ENCODE peak calls at places on chromosomes 16 and 17, in nine cellular contexts. One of them, this sample, is unnamed.

GRCh38 chr17:42247734-42248133 is 28.5 kb downstream of the STAT5B start:
- DNase-seq in trophoblast cell: peak
- DNase-seq in heart left ventricle: no peak
- DNase-seq in transverse colon: no peak
- DNase-seq in stomach: no peak
- DNase-seq in neural progenitor cell: no peak
- DNase-seq in foreskin fibroblast: peak
- DNase-seq in colonic mucosa: no peak
- DNase-seq in tibial nerve: no peak
- DNase-seq in this sample: no peak

GRCh38 chr17:57607553-57608120 is 137.5 kb downstream of the CCDC182 start:
- DNase-seq in trophoblast cell: peak
- DNase-seq in heart left ventricle: no peak
- DNase-seq in transverse colon: no peak
- DNase-seq in stomach: no peak
- DNase-seq in neural progenitor cell: no peak
- DNase-seq in foreskin fibroblast: no peak
- DNase-seq in colonic mucosa: no peak
- DNase-seq in tibial nerve: no peak
- DNase-seq in this sample: no peak

GRCh38 chr16:48291303-48291702 is 44.0 kb upstream of the ABCC11 start:
- DNase-seq in trophoblast cell: peak
- DNase-seq in heart left ventricle: no peak
- DNase-seq in transverse colon: no peak
- DNase-seq in stomach: no peak
- DNase-seq in neural progenitor cell: no peak
- DNase-seq in foreskin fibroblast: no peak
- DNase-seq in colonic mucosa: no peak
- DNase-seq in tibial nerve: no peak
- DNase-seq in this sample: no peak

GRCh38 chr17:62064791-62065563 is at the start of gene MED13:
- DNase-seq in trophoblast cell: peak
- DNase-seq in heart left ventricle: peak
- DNase-seq in transverse colon: peak
- DNase-seq in stomach: peak
- DNase-seq in neural progenitor cell: peak
- DNase-seq in foreskin fibroblast: no peak
- DNase-seq in colonic mucosa: peak
- DNase-seq in tibial nerve: peak
- DNase-seq in this sample: no peak

GRCh38 chr16:23519282-23519681 is 9.0 kb upstream of the GGA2 start:
- DNase-seq in trophoblast cell: no peak
- DNase-seq in heart left ventricle: no peak
- DNase-seq in transverse colon: no peak
- DNase-seq in stomach: no peak
- DNase-seq in neural progenitor cell: no peak
- DNase-seq in foreskin fibroblast: no peak
- DNase-seq in colonic mucosa: no peak
- DNase-seq in tibial nerve: no peak
- DNase-seq in this sample: no peak

GRCh38 chr16:86971251-86971650 is 345.9 kb downstream of the C16orf95 start:
- DNase-seq in trophoblast cell: no peak
- DNase-seq in heart left ventricle: peak
- DNase-seq in transverse colon: no peak
- DNase-seq in stomach: no peak
- DNase-seq in neural progenitor cell: no peak
- DNase-seq in foreskin fibroblast: no peak
- DNase-seq in colonic mucosa: no peak
- DNase-seq in tibial nerve: no peak
- DNase-seq in this sample: no peak

GRCh38 chr17:31875081-31875480 is 16.0 kb upstream of the COPRS start:
- DNase-seq in trophoblast cell: peak
- DNase-seq in heart left ventricle: no peak
- DNase-seq in transverse colon: no peak
- DNase-seq in stomach: no peak
- DNase-seq in neural progenitor cell: no peak
- DNase-seq in foreskin fibroblast: no peak
- DNase-seq in colonic mucosa: no peak
- DNase-seq in tibial nerve: no peak
- DNase-seq in this sample: no peak

GRCh38 chr17:80738987-80739730 is 194.5 kb downstream of the RPTOR start:
- DNase-seq in trophoblast cell: no peak
- DNase-seq in heart left ventricle: no peak
- DNase-seq in transverse colon: no peak
- DNase-seq in stomach: no peak
- DNase-seq in neural progenitor cell: no peak
- DNase-seq in foreskin fibroblast: no peak
- DNase-seq in colonic mucosa: no peak
- DNase-seq in tibial nerve: no peak
- DNase-seq in this sample: no peak

DNA sequence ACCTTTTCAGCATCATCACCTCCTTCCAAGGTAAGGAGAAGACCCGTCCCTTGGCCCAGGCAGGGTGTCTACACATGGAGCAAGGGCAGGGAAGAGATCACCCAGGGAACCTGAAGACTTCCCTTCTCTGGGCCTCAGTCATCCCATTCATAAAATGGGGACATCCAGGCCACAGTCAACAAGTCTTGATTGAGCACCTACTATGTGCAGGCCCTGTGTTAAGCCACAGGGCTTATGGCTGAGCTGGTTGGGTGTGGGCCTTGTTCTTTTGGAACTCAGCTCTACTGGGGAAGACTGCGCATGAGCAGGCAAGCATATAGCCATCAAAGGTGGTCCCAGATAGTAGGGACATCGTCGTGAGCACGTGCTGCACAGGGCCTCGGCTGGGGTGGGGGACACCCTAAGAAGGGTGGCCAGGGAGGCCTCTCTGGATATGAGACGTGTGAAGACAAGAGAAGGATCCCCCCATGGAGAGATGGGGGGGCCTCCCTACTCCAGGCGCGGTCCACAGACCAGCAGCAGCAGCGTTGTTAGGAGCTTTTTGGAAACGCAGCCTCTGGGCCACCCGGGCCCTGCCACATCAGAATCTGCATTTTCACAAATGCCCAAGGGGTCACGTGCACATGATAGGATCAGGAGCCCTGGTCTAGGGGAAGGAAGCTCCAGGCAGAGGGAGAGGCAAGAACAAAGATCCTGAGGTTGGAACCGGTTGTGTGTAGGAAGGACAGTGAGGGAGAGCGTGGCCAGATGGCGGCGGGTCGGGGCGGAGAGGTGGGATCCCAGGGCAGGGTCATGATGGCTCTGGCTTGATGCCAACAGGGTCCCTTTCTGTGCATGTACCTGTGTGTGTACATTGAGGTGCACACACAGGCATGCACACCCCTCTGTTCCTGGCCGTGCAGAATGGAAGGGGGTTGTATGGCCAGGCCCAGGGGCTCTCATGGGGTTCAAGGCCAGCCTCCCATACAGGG is 5.9 kb upstream of the ADGRG3 start:
- DNase-seq in trophoblast cell: no peak
- DNase-seq in heart left ventricle: no peak
- DNase-seq in transverse colon: no peak
- DNase-seq in stomach: no peak
- DNase-seq in neural progenitor cell: no peak
- DNase-seq in foreskin fibroblast: no peak
- DNase-seq in colonic mucosa: no peak
- DNase-seq in tibial nerve: no peak
- DNase-seq in this sample: no peak
- H3K4me3 ChIP-seq in trophoblast cell: no peak
- H3K4me3 ChIP-seq in heart left ventricle: no peak
- H3K4me3 ChIP-seq in transverse colon: no peak
- H3K4me3 ChIP-seq in stomach: no peak
- H3K4me3 ChIP-seq in neural progenitor cell: no peak
- H3K4me3 ChIP-seq in foreskin fibroblast: no peak
- H3K4me3 ChIP-seq in colonic mucosa: no peak
- H3K4me3 ChIP-seq in tibial nerve: no peak
- H3K4me3 ChIP-seq in this sample: no peak

DNA sequence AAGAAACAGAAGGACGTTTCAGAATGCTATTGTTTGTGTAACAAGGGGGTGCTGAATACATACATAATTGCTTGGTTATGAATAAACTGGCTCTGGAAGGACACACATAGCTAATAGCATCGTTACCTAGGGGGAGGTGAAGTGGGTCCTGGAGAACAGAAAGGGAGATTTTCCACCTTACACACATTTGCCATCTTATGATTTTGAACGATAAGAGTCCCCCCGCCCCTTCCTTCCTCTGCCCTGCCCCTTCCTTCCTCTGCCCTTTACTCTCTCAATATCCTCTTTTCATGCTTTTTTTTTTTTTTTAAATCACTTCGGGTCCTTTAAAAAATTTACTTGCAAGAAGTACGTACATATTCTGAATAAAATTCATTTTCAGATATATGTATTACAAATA is 902 bp upstream of the DHRS7B start:
- DNase-seq in trophoblast cell: no peak
- DNase-seq in heart left ventricle: no peak
- DNase-seq in transverse colon: no peak
- DNase-seq in stomach: no peak
- DNase-seq in neural progenitor cell: no peak
- DNase-seq in foreskin fibroblast: no peak
- DNase-seq in colonic mucosa: no peak
- DNase-seq in tibial nerve: no peak
- DNase-seq in this sample: no peak
- H3K4me3 ChIP-seq in trophoblast cell: no peak
- H3K4me3 ChIP-seq in heart left ventricle: peak
- H3K4me3 ChIP-seq in transverse colon: no peak
- H3K4me3 ChIP-seq in stomach: peak
- H3K4me3 ChIP-seq in neural progenitor cell: peak
- H3K4me3 ChIP-seq in foreskin fibroblast: no peak
- H3K4me3 ChIP-seq in colonic mucosa: no peak
- H3K4me3 ChIP-seq in tibial nerve: peak
- H3K4me3 ChIP-seq in this sample: no peak

GRCh38 chr16:29900102-29900887 is at the start of gene ASPHD1:
- DNase-seq in trophoblast cell: peak
- DNase-seq in heart left ventricle: peak
- DNase-seq in transverse colon: no peak
- DNase-seq in stomach: peak
- DNase-seq in neural progenitor cell: peak
- DNase-seq in foreskin fibroblast: peak
- DNase-seq in colonic mucosa: peak
- DNase-seq in tibial nerve: peak
- DNase-seq in this sample: peak

GRCh38 chr16:29900888-29901606 is 759 bp downstream of the ASPHD1 start:
- DNase-seq in trophoblast cell: no peak
- DNase-seq in heart left ventricle: no peak
- DNase-seq in transverse colon: no peak
- DNase-seq in stomach: peak
- DNase-seq in neural progenitor cell: peak
- DNase-seq in foreskin fibroblast: peak
- DNase-seq in colonic mucosa: no peak
- DNase-seq in tibial nerve: no peak
- DNase-seq in this sample: no peak

GRCh38 chr16:29903579-29903978 is 3.3 kb downstream of the ASPHD1 start:
- DNase-seq in trophoblast cell: no peak
- DNase-seq in heart left ventricle: no peak
- DNase-seq in transverse colon: no peak
- DNase-seq in stomach: no peak
- DNase-seq in neural progenitor cell: no peak
- DNase-seq in foreskin fibroblast: no peak
- DNase-seq in colonic mucosa: no peak
- DNase-seq in tibial nerve: no peak
- DNase-seq in this sample: no peak

GRCh38 chr16:29899516-29900101 is at the start of gene SEZ6L2:
- DNase-seq in trophoblast cell: peak
- DNase-seq in heart left ventricle: peak
- DNase-seq in transverse colon: peak
- DNase-seq in stomach: peak
- DNase-seq in neural progenitor cell: peak
- DNase-seq in foreskin fibroblast: peak
- DNase-seq in colonic mucosa: peak
- DNase-seq in tibial nerve: no peak
- DNase-seq in this sample: peak

GRCh38 chr16:29901607-29901945 is 1.3 kb downstream of the ASPHD1 start:
- DNase-seq in trophoblast cell: no peak
- DNase-seq in heart left ventricle: no peak
- DNase-seq in transverse colon: no peak
- DNase-seq in stomach: no peak
- DNase-seq in neural progenitor cell: no peak
- DNase-seq in foreskin fibroblast: no peak
- DNase-seq in colonic mucosa: no peak
- DNase-seq in tibial nerve: no peak
- DNase-seq in this sample: no peak
- H3K4me3 ChIP-seq in trophoblast cell: no peak
- H3K4me3 ChIP-seq in heart left ventricle: no peak
- H3K4me3 ChIP-seq in transverse colon: no peak
- H3K4me3 ChIP-seq in stomach: peak
- H3K4me3 ChIP-seq in neural progenitor cell: no peak
- H3K4me3 ChIP-seq in foreskin fibroblast: peak
- H3K4me3 ChIP-seq in colonic mucosa: no peak
- H3K4me3 ChIP-seq in tibial nerve: no peak
- H3K4me3 ChIP-seq in this sample: peak

GRCh38 chr16:77780378-77780837 is 8.0 kb upstream of the VAT1L start:
- DNase-seq in trophoblast cell: peak
- DNase-seq in heart left ventricle: no peak
- DNase-seq in transverse colon: no peak
- DNase-seq in stomach: no peak
- DNase-seq in neural progenitor cell: no peak
- DNase-seq in foreskin fibroblast: peak
- DNase-seq in colonic mucosa: no peak
- DNase-seq in tibial nerve: no peak
- DNase-seq in this sample: peak

GRCh38 chr16:77777745-77778144 is 10.6 kb upstream of the VAT1L start:
- DNase-seq in trophoblast cell: no peak
- DNase-seq in heart left ventricle: no peak
- DNase-seq in transverse colon: no peak
- DNase-seq in stomach: no peak
- DNase-seq in neural progenitor cell: no peak
- DNase-seq in foreskin fibroblast: no peak
- DNase-seq in colonic mucosa: no peak
- DNase-seq in tibial nerve: no peak
- DNase-seq in this sample: no peak

GRCh38 chr16:77781091-77781490 is 7.3 kb upstream of the VAT1L start:
- DNase-seq in trophoblast cell: no peak
- DNase-seq in heart left ventricle: no peak
- DNase-seq in transverse colon: no peak
- DNase-seq in stomach: no peak
- DNase-seq in neural progenitor cell: no peak
- DNase-seq in foreskin fibroblast: no peak
- DNase-seq in colonic mucosa: no peak
- DNase-seq in tibial nerve: no peak
- DNase-seq in this sample: no peak

DNA sequence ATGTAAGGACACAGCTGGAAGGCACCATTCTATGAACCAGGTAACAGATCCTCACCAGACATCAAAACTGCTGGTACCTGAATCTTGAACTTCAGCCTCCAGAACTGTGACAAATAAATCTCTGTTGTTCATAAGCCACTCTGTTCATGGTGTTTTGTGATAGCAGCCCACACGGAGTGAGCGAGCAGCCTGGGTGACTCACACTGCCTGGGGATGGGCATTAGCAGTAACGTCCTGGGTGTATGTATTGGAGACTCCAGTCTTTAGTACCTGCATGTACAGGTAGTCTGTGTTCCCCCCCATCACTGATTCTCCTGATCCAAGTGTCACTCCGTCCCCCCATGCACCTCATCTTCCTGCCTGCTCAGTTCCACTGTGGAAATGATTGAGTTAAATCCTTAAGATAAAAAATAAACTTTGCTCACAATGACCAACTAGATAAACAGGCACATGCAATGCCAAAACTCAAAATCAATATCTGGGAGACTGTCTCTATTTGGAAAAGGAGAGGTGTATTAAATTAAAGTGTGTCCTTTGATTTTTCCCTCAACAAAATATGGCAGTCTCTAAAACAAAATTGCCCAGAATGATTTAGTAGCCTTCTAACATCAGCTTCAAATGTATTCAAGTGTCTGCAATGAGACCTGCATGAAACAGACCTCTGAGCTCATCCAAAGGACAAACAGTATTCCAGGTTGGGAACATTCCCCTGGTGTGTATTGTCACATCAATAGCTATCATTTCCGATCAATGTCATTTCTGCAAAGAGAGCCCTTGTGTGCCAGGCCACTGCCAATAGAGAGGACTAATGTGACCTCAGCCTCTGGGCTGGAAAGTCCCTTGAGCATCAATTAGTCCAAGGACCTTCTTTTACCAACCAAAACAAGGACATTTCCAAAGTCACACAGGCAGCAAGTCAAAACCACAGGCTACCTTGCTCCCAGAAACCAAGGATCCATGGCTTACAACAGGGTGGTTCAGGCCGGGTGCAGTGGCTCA is 12.2 kb upstream of the VAT1L start:
- DNase-seq in trophoblast cell: no peak
- DNase-seq in heart left ventricle: no peak
- DNase-seq in transverse colon: no peak
- DNase-seq in stomach: no peak
- DNase-seq in neural progenitor cell: no peak
- DNase-seq in foreskin fibroblast: peak
- DNase-seq in colonic mucosa: no peak
- DNase-seq in tibial nerve: no peak
- DNase-seq in this sample: no peak
- H3K4me3 ChIP-seq in trophoblast cell: no peak
- H3K4me3 ChIP-seq in heart left ventricle: no peak
- H3K4me3 ChIP-seq in transverse colon: no peak
- H3K4me3 ChIP-seq in stomach: no peak
- H3K4me3 ChIP-seq in neural progenitor cell: no peak
- H3K4me3 ChIP-seq in foreskin fibroblast: no peak
- H3K4me3 ChIP-seq in colonic mucosa: no peak
- H3K4me3 ChIP-seq in tibial nerve: no peak
- H3K4me3 ChIP-seq in this sample: no peak